ENCODE peak calls at places on chromosomes 7 and 10, in four cellular contexts. S is psoas muscle, J is lung, V is adrenal gland. B is an unnamed sample. For H3K4me1 and H3K36me3, the result is how much of the 10 kb centered on the place peaks cover.

GRCh38 chr10:60648761-60649160 is 129.5 kb upstream of the CDK1 start:
- DNase-seq in S (no peak), J (no peak), V (no peak), B (no peak)

GRCh38 chr10:6999232-6999925 is 411.5 kb downstream of the SFMBT2 start:
- DNase-seq in S (no peak), J (no peak), V (no peak), B (no peak)

GRCh38 chr10:3208481-3209406 is 36.2 kb upstream of the PITRM1 start:
- DNase-seq in S (no peak), J (no peak), V (no peak), B (peak)

GRCh38 chr7:50660830-50661175 is 95.6 kb upstream of the DDC start:
- DNase-seq in S (no peak), J (no peak), V (no peak), B (no peak)

GRCh38 chr7:50359995-50360925 is 55.7 kb downstream of the IKZF1 start:
- DNase-seq in S (no peak), J (no peak), V (no peak), B (peak)

GRCh38 chr7:140456627-140457051 is 22.7 kb downstream of the MKRN1 start:
- DNase-seq in S (no peak), J (peak), V (no peak), B (no peak)

GRCh38 chr7:125391921-125392320 is 462.3 kb upstream of the POT1 start:
- DNase-seq in S (no peak), J (no peak), V (no peak), B (no peak)

GRCh38 chr7:82527831-82528230 is 84.3 kb upstream of the CACNA2D1 start:
- DNase-seq in S (no peak), J (no peak), V (no peak), B (no peak)

GRCh38 chr10:37780536-37780935 is 76.9 kb downstream of the ZNF248 start:
- DNase-seq in S (no peak), J (no peak), V (no peak), B (no peak)

GRCh38 chr10:47029181-47029971 is 118.1 kb downstream of the PTPN20 start:
- DNase-seq in S (no peak), J (no peak), V (no peak), B (peak)

GRCh38 chr10:10915215-10915614 is 102.5 kb upstream of the CELF2 start:
- DNase-seq in S (no peak), J (no peak), V (no peak), B (no peak)

GRCh38 chr7:142569851-142570250 is 179.4 kb upstream of the PRSS1 start:
- DNase-seq in S (no peak), J (no peak), V (no peak), B (no peak)

GRCh38 chr10:43058716-43059335 is 18.0 kb upstream of the RET start:
- DNase-seq in S (peak), J (no peak), V (no peak), B (peak)

GRCh38 chr10:75136346-75136745 is 24.9 kb downstream of the SAMD8 start:
- DNase-seq in S (no peak), J (no peak), V (no peak), B (no peak)

GRCh38 chr10:69343905-69344304 is 65.6 kb downstream of the HK1 start:
- DNase-seq in S (no peak), J (no peak), V (no peak), B (no peak)

GRCh38 chr10:122553341-122553740 is 7.2 kb upstream of the DMBT1 start:
- DNase-seq in S (no peak), J (no peak), V (no peak), B (no peak)

GRCh38 chr7:75994388-75995051 is at the start of gene TMEM120A:
- DNase-seq in S (peak), J (peak), V (peak), B (peak)

GRCh38 chr10:58994226-58995057 is 182.0 kb upstream of the PHYHIPL start:
- DNase-seq in S (no peak), J (no peak), V (no peak), B (no peak)

GRCh38 chr7:90155206-90155605 is 937 bp downstream of the STEAP1 start:
- DNase-seq in S (no peak), J (no peak), V (no peak), B (no peak)

GRCh38 chr10:128539784-128540759 is 413.8 kb upstream of the MKI67 start:
- DNase-seq in S (no peak), J (no peak), V (no peak), B (no peak)

GRCh38 chr10:70699659-70700174 is 27.4 kb downstream of the ADAMTS14 start:
- DNase-seq in S (no peak), J (no peak), V (no peak), B (no peak)

GRCh38 chr7:128030999-128031681 is at the start of gene LRRC4:
- DNase-seq in S (no peak), J (no peak), V (peak), B (peak)

GRCh38 chr10:117936136-117936535 is 110.6 kb downstream of the RAB11FIP2 start:
- DNase-seq in S (peak), J (peak), V (no peak), B (no peak)

GRCh38 chr10:71244638-71245419 is 32.5 kb downstream of the UNC5B start:
- DNase-seq in S (peak), J (no peak), V (peak), B (no peak)

GRCh38 chr7:78734626-78735025 is 718.8 kb downstream of the MAGI2 start:
- DNase-seq in S (no peak), J (no peak), V (no peak), B (no peak)

GRCh38 chr10:7932301-7933036 is 114.2 kb downstream of the TAF3 start:
- DNase-seq in S (no peak), J (no peak), V (no peak), B (no peak)

GRCh38 chr7:112939589-112940313 is 146.9 kb downstream of the GPR85 start:
- DNase-seq in S (peak), J (peak), V (peak), B (peak)

GRCh38 chr7:71718563-71718962 is 586.6 kb downstream of the GALNT17 start:
- DNase-seq in S (no peak), J (no peak), V (no peak), B (peak)

GRCh38 chr10:80924063-80924952 is 386.6 kb downstream of the SH2D4B start:
- DNase-seq in S (no peak), J (peak), V (peak), B (no peak)

GRCh38 chr7:41855798-41856197 is 152.9 kb upstream of the INHBA start:
- DNase-seq in S (no peak), J (no peak), V (no peak), B (no peak)

GRCh38 chr7:29039747-29040569 is 81.8 kb upstream of the TRIL start:
- DNase-seq in S (no peak), J (no peak), V (no peak), B (no peak)

DNA sequence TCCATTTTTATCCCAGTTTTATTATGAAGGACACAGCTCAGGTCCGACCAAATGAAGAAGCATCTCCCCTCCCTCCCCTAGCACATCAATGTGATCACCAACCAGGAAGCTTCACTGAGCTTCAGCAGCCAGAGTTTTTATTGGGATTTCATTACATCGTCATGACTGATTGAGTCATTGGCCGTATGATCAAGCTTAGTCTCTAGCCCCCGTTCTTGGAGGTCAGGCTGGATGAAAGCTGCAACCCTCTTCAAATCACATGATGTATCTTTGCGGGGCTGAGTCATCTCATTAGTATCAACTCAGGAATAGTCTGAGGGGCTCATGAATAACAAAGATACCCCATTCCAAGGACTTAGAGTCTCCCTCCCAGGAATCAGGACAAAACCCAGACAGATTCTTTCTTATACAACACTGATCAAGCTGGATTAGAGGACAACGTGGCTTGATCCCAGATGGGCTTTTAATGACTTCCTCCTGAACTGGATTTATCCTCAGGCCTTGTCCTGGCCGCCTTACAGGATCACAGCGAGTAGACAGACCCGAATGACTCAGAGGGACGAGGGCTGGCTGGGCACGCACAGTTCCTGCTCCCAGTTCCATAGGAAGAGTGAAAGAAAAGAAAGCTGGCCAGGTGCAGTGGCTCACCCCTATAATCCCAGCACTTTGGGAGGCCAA is 14.5 kb downstream of the LIMK1 start:
- DNase-seq in S (peak), J (no peak), V (peak), B (no peak)
- H3K4me1 ChIP-seq in S (under half), J (under half), V (under half), B (under half)

GRCh38 chr7:93175219-93175618 is 27.0 kb upstream of the SAMD9L start:
- DNase-seq in S (no peak), J (no peak), V (no peak), B (no peak)

GRCh38 chr7:93172683-93173082 is 24.5 kb upstream of the SAMD9L start:
- DNase-seq in S (no peak), J (no peak), V (no peak), B (no peak)

GRCh38 chr7:93179173-93179572 is 31.0 kb upstream of the SAMD9L start:
- DNase-seq in S (no peak), J (no peak), V (no peak), B (no peak)

GRCh38 chr7:93176961-93177580 is 28.9 kb upstream of the SAMD9L start:
- DNase-seq in S (no peak), J (no peak), V (no peak), B (no peak)

DNA sequence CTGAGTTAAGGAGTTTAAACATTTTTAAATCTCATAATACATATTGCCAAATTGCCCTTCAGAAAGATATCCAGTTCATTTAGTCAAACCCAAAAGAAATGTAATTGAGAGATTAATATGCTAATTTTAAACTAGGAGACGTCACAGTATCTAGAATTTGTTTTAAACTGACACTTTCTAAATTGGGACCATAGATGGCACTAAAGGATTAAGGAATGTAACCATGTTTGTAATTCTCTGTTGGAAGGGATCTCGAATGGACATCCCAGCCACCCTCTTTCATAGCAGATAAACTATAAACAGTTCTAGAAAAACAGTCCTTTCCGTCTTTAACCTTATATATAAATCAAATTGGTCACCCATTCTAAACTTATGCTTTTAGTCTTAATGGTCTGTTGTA is 30.0 kb upstream of the SAMD9L start:
- DNase-seq in S (no peak), J (no peak), V (no peak), B (no peak)
- TF ChIP-seq CTCF in S (no peak), J (no peak), V (no peak), B (no peak)

DNA sequence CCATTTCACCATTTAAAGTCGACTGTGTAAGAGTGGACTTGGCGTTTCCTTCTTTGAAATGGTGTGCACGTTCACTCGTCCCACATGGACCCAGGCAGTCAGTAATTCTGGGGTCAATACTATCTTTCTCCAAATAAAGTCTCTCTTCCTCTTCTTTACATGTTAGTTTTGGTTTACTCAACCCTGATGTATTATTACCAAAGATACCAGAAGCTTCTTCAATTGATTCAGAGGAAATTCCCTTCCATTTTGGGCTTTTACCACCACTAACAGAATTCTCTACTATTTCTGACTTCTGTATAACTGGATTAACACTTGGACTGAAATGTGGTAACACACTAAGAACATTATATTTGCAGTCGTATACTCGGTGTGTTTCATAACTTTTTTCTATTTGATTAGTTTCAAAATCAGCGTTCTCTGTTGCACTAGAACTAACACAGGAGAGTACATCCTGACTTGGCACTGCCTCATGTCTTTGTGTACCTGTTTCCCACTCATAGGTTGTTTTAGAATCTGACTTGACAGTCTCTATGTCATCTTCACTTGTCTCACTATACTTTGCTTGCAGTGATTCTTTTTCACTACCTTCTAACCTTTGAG is 60.8 kb downstream of the LARP4B start:
- DNase-seq in S (no peak), J (no peak), V (no peak), B (no peak)
- H3K36me3 ChIP-seq in S (under half), J (under half), V (under half), B (under half)

GRCh38 chr7:23109470-23109869 is 3.9 kb downstream of the KLHL7 start:
- DNase-seq in S (no peak), J (no peak), V (no peak), B (no peak)
- H3K4me1 ChIP-seq in S (under half), J (under half), V (under half), B (under half)

GRCh38 chr10:94046152-94046551 is 52.4 kb downstream of the PLCE1 start:
- DNase-seq in S (no peak), J (no peak), V (no peak), B (no peak)

GRCh38 chr10:94043431-94043990 is 49.8 kb downstream of the PLCE1 start:
- DNase-seq in S (no peak), J (no peak), V (no peak), B (no peak)

GRCh38 chr10:94038024-94038423 is 44.3 kb downstream of the PLCE1 start:
- DNase-seq in S (no peak), J (no peak), V (no peak), B (no peak)

GRCh38 chr10:94042814-94043175 is 49.1 kb downstream of the PLCE1 start:
- DNase-seq in S (no peak), J (no peak), V (no peak), B (no peak)

DNA sequence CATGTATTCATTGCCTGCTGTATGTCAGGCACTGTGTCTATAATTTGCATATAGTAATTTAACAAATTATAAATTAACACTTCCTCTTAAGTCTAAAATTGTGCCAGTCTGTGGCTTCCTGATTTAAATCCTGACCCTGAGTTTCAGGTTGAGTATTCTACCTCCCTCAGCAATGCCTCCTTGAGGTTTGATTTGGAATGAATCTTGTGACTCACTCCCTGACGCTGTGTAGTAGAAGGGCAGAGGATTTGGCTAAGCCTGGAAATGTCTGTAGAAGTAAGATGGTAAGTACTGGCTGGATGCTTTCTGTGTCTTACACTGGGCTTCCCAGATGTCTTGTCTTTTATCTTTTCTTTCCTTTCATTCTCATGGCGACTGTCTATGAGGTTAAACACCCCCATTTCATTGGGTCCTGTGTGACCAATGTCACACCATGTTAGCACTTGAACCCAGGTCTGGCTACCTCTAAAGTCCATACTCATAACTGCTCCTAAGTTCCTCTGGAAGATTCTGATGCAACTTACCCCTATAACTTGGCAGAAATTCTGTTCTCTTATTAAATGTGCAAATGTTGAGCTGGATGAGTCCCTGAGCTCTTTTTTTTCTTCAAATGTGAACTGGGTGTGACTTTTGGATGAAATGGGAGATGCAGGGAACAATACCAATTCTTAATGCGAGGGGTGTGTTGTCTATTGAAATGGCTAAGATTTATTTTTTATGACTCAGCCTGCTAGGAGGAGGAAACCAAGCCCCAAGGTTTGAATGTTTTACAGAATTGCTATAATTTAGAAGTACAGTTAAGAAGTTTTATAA is 48.5 kb downstream of the PLCE1 start:
- DNase-seq in S (no peak), J (no peak), V (no peak), B (no peak)
- TF ChIP-seq CTCF in S (peak), J (no peak), V (no peak), B (no peak)

DNA sequence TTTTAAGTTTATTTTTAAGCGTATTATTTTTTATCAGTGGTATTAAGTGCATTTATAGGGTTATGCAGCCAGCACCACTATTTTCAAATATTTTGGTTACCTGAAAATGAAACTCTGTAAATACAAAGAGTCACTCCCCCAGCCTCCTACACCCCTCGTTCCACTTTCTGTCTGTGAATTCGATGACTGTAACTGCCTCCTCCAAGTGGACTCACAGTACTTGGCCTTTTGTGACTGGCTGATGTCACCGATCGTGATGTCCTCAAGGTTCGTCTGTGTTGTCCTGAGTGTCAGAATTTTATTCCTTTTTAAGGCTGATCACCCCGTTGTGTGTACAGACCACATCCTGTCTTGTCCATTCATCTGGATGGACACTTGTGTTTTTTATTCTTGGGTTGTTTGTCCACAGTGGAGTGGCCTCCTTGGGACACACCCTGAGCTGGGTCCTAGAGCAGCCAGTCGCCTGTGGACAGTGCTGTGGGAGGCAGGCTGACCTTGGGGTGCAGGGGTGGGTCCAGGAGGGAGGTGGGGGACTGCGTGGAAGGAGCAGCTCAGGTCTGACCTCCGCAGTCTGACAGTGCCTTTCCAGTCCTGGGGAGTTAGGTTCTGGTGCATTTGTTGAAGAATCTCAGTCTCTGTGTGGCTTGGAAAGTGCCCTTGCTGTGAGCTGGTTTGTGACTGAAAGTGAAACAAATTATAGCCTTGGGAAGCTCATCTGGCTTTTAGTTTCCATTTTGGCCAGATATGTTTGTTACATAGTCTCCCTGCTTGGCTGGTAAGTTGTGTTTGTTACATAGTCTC is 6.9 kb downstream of the MTG1 start:
- DNase-seq in S (no peak), J (no peak), V (peak), B (peak)
- H3K36me3 ChIP-seq in S (under half), J (under half), V (half or more), B (half or more)

DNA sequence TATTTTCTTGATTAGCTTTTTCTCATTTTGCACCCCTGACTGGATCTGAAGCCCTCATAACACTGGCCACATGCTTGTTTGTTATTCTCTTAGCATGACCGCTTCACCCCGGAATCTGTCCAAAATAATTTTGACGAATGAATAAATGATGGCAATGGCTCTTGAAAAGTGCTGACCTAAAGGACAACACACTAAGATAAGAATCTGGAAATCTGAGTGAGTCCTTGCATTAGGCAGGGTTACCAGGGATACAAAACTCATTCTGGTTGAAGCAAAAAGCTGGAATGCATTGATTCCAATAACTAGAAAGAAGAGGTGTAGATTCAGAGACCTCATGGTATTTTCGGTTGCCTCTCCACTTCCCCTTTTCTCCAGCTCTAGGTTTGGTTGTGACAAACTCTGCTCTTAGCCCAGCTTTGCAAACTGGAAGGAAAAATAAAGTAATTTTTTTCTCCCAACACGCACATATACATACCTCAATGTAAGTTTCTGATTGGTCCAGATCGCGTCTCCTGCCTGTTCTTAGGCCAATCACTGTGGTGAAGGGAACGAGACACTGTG is 157.4 kb downstream of the SKIDA1 start:
- DNase-seq in S (no peak), J (no peak), V (no peak), B (no peak)
- H3K4me1 ChIP-seq in S (under half), J (under half), V (under half), B (under half)

GRCh38 chr7:155542276-155542675 is 4.1 kb downstream of the CNPY1 start:
- DNase-seq in S (no peak), J (no peak), V (no peak), B (no peak)

GRCh38 chr7:155534691-155535090 is 11.7 kb downstream of the CNPY1 start:
- DNase-seq in S (no peak), J (no peak), V (no peak), B (no peak)

GRCh38 chr7:155536451-155536850 is 9.9 kb downstream of the CNPY1 start:
- DNase-seq in S (no peak), J (no peak), V (no peak), B (peak)

GRCh38 chr7:155540553-155540952 is 5.8 kb downstream of the CNPY1 start:
- DNase-seq in S (no peak), J (no peak), V (no peak), B (no peak)

GRCh38 chr7:155538293-155538692 is 8.1 kb downstream of the CNPY1 start:
- DNase-seq in S (no peak), J (no peak), V (no peak), B (no peak)
- TF ChIP-seq CTCF in S (no peak), J (no peak), V (no peak), B (no peak)

B was measured in spleen.